ENCODE peak calls at places on chromosomes 1 and 21, in six cellular contexts. F is K562, H is A549, B is SK-N-SH, S is HepG2, W is GM12878. P is an unnamed sample.

GRCh38 chr1:244319283-244320132 is 132.2 kb downstream of the ADSS2 start:
- DNase-seq in S (no peak), F (no peak), W (peak), H (no peak), B (no peak), P (peak)

GRCh38 chr1:53134961-53135734 is 7.3 kb downstream of the SLC1A7 start:
- DNase-seq in B (no peak), W (no peak), S (no peak), F (peak), H (no peak), P (peak)

GRCh38 chr1:54850082-54850730 is 36.8 kb downstream of the DHCR24 start:
- DNase-seq in S (no peak), B (no peak), F (no peak), H (no peak), W (no peak), P (peak)

GRCh38 chr1:80218112-80218511 is 1211.6 kb upstream of the ADGRL4 start:
- DNase-seq in B (peak), W (no peak), S (peak), H (peak), F (peak), P (peak)

GRCh38 chr1:235908742-235909520 is 42.2 kb upstream of the LYST start:
- DNase-seq in F (no peak), W (no peak), S (no peak), H (peak), B (no peak), P (peak)

GRCh38 chr1:243474384-243474851 is 218.6 kb downstream of the SDCCAG8 start:
- DNase-seq in B (no peak), W (no peak), S (no peak), F (no peak), H (no peak), P (no peak)

GRCh38 chr1:224759135-224759534 is 143.0 kb downstream of the CNIH3 start:
- DNase-seq in F (no peak), W (no peak), B (no peak), S (no peak), H (no peak), P (no peak)

GRCh38 chr1:213070399-213070798 is 19.4 kb downstream of the RPS6KC1 start:
- DNase-seq in S (peak), W (peak), H (peak), F (no peak), B (peak), P (peak)

GRCh38 chr1:113616201-113616600 is 143.1 kb downstream of the PHTF1 start:
- DNase-seq in W (no peak), H (no peak), F (no peak), S (no peak), B (no peak), P (peak)

GRCh38 chr1:37708471-37708870 is 16.2 kb downstream of the CDCA8 start:
- DNase-seq in S (no peak), F (no peak), H (no peak), B (no peak), W (no peak), P (no peak)

GRCh38 chr21:34762761-34763160 is 94.0 kb downstream of the CLIC6 start:
- DNase-seq in B (no peak), H (no peak), F (no peak), S (no peak), W (no peak), P (peak)

GRCh38 chr1:114235956-114236355 is 82.3 kb upstream of the SYT6 start:
- DNase-seq in W (no peak), S (no peak), B (no peak), H (no peak), F (no peak), P (no peak)

GRCh38 chr1:39164256-39164655 is 40.2 kb upstream of the MACF1 start:
- DNase-seq in F (no peak), H (no peak), S (no peak), B (no peak), W (no peak), P (no peak)

GRCh38 chr1:162111572-162111971 is 42.1 kb downstream of the NOS1AP start:
- DNase-seq in F (no peak), B (no peak), H (no peak), W (no peak), S (no peak), P (no peak)

GRCh38 chr1:154386643-154387352 is 18.3 kb upstream of the IL6R start:
- DNase-seq in F (peak), H (no peak), S (peak), B (no peak), W (no peak), P (no peak)

GRCh38 chr1:70891444-70891843 is 156.2 kb downstream of the PTGER3 start:
- DNase-seq in W (no peak), H (no peak), B (no peak), S (no peak), F (no peak), P (no peak)

GRCh38 chr1:42145190-42145716 is 8.0 kb upstream of the GUCA2B start:
- DNase-seq in B (no peak), S (no peak), H (no peak), F (no peak), W (no peak), P (no peak)

GRCh38 chr1:63903947-63904346 is 130.1 kb downstream of the ROR1 start:
- DNase-seq in B (no peak), W (no peak), F (no peak), S (no peak), H (no peak), P (no peak)

GRCh38 chr1:24121406-24121805 is 9.5 kb upstream of the MYOM3 start:
- DNase-seq in W (no peak), B (no peak), F (no peak), S (no peak), H (no peak), P (no peak)

GRCh38 chr1:198927129-198927528 is 288.3 kb downstream of the PTPRC start:
- DNase-seq in S (no peak), H (no peak), W (no peak), B (no peak), F (no peak), P (no peak)

GRCh38 chr1:31760901-31761470 is 3.2 kb downstream of the ADGRB2 start:
- DNase-seq in F (peak), H (peak), S (peak), B (peak), W (no peak), P (peak)

GRCh38 chr1:78383923-78384322 is 106.9 kb upstream of the PTGFR start:
- DNase-seq in F (no peak), W (no peak), S (no peak), H (no peak), B (no peak), P (no peak)

GRCh38 chr21:43790053-43790524 is 712 bp downstream of the RRP1 start:
- DNase-seq in W (no peak), S (no peak), H (no peak), B (no peak), F (no peak), P (no peak)

GRCh38 chr1:2300851-2301606 is 72.9 kb downstream of the SKI start:
- DNase-seq in S (no peak), H (no peak), F (no peak), W (peak), B (no peak), P (peak)

GRCh38 chr1:158203693-158204457 is 23.2 kb downstream of the CD1D start:
- DNase-seq in B (peak), F (peak), S (peak), H (peak), W (peak), P (peak)

GRCh38 chr1:84892657-84893618 is at the start of gene LPAR3:
- DNase-seq in S (no peak), H (peak), F (no peak), W (no peak), B (peak), P (no peak)

GRCh38 chr1:171403396-171403795 is 81.9 kb upstream of the PRRC2C start:
- DNase-seq in F (no peak), S (no peak), H (no peak), W (no peak), B (no peak), P (no peak)

GRCh38 chr1:245019904-245020486 is 134.8 kb upstream of the KIF26B start:
- DNase-seq in H (no peak), F (no peak), B (peak), W (no peak), S (no peak), P (no peak)

DNA sequence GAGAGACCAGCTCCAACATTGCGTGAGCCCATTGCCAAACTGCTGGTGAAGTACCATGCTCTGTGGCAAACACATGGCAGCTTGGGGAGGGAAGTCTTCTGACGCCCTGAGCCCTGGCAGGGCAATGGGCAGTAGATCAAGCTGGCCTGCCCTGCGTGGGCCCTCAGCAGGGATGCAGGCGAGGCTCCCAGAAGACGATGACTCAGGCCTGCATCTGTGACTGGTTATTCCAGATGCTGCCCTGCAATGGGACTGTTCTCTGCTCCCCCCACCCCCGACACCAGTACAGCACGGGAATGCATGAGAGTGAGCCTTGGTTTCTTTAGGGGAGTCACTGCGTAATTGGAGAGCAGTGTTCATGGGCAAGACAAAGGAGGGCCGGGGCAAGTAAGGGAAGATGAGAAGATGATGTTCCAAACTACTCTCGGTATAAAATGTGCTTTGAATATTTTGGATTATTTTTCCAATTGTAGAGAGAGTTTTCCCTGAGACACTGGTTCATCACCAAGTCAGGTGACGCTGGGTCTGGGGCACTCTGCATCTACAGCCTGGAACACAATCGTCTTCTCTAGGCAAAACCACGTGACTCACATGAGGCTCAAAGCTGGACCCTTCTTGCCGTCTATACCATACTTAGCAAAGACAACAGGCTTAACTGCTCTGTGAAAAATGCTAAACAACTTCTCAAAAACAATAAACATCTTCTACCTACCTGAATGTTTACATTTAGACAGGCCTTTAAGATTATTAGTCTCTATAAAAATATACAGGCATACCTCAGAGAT is 9.0 kb upstream of the C1orf198 start:
- DNase-seq in S (no peak), B (no peak), F (no peak), W (no peak), H (no peak), P (peak)
- TF ChIP-seq SMC3 in S (no peak), B (no peak), F (no peak), W (no peak), H (no peak), P (no peak)

GRCh38 chr1:166730299-166730888 is 108.9 kb upstream of the POGK start:
- DNase-seq in H (no peak), B (no peak), F (peak), S (no peak), W (no peak), P (no peak)
- TF ChIP-seq SMC3 in H (no peak), B (no peak), F (peak), S (no peak), W (no peak), P (no peak)

DNA sequence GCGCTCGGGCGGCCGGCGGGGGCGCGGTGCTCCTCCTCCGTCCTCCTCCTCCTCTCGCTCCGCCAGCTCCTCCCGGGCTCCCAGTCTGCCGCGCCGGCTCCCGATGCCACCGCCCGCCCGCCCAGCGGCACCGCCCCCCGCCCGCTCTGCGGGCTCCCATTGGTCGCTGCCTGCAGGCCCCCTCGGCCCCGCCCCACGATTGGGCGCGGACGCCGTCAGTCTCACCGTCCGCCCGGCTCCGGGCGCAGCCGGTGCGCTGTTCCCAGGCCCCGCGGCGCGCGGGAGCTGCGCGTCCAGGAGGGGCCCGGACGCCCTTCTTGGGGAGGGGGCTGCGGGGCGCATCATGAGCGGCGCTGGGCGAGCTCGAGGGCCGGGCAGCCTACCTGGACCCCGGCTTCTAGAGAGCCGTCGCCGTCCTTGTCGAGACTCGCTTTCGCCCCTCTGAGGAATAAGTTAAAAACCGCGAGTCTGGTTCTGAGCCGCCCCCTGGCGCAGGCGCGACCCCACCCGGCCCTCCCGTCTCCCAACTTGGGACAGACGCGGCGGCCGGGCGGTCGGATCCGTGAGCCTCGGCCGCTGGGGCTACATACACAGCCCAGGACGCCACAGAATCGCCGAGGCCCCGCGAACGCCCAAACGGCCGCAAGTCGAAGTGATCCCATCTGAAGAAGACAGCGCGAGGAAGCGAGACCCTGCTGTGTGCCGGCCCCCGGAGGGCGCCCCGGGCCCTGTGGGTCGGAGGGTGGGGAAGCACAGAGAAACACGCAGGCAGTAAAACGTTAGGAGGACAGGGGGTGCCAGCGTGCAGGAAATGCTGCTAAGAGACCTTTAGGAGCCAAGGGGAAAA is at the start of gene SIPA1L2:
- DNase-seq in B (peak), S (peak), F (peak), W (peak), H (peak), P (peak)
- TF ChIP-seq SMC3 in B (peak), S (no peak), F (no peak), W (peak), H (peak), P (peak)

DNA sequence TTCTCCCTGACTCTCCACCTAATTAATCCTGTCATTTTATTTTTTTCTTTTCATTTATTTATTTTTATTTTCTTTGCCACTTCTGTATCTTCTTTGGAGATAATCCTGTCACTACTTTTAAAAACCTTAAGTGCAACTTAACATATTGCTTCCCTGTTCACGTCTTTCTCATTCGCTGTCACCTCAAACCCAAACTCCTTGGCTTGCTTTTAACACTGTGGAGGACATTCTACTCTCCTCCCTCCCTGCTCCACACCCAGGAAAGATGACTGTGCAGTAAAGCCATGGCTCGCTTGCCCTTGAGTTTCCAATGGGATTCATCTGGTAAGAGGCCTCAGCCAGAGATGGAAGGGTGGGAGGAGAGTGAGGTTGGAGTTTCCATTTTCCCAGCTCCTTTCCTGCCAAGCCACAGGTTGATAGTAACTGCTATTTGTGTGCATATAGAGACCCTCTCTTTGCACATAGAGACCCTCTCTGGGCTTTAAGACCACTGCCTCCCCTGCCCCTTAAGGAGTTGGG is 6.4 kb upstream of the BRWD1 start:
- DNase-seq in F (peak), W (no peak), S (no peak), B (no peak), H (peak), P (peak)
- TF ChIP-seq SMC3 in F (no peak), W (no peak), S (no peak), B (no peak), H (no peak), P (no peak)

GRCh38 chr1:203300441-203301330 is 4.6 kb upstream of the BTG2 start:
- DNase-seq in H (no peak), B (no peak), W (no peak), F (peak), S (no peak), P (no peak)

GRCh38 chr1:203301331-203301668 is 4.0 kb upstream of the BTG2 start:
- DNase-seq in B (no peak), S (no peak), W (no peak), F (no peak), H (no peak), P (no peak)

GRCh38 chr1:203296456-203297073 is 8.8 kb upstream of the BTG2 start:
- DNase-seq in S (no peak), B (no peak), H (no peak), W (no peak), F (no peak), P (no peak)

GRCh38 chr1:203302461-203302860 is 2.9 kb upstream of the BTG2 start:
- DNase-seq in B (no peak), W (no peak), H (no peak), S (no peak), F (no peak), P (no peak)

DNA sequence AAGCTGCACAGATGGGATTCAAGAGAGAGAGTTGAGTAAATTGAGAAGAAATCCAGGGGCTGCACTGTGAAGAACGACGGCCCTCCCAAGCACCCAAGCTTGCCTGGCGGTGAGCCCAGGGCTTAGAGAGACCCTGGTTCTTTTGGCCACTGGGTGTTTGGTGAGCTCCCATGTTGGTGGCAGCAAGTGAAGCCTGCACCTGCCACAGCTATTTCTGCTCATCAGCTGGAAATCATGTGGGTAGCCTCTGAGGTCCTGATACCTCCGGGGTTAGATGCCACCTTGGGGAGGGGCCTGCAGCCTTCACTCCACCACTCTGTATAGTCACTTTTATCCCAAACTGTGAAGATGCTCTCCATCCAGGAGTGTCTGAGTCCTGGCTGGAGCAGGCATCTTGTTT is 6.1 kb upstream of the BTG2 start:
- DNase-seq in W (no peak), B (no peak), S (no peak), H (no peak), F (no peak), P (no peak)
- TF ChIP-seq SMC3 in W (no peak), B (no peak), S (no peak), H (no peak), F (no peak), P (no peak)